ENCODE peak calls at places on chromosomes 3 and 15, in four cellular contexts. Z is WTC11, W is H1, F is K562. B is an unnamed sample.

GRCh38 chr3:150227839-150228238 is 180.3 kb upstream of the TSC22D2 start:
- DNase-seq in Z (peak), F (peak), W (peak), B (peak)

GRCh38 chr15:98163319-98164030 is 203.0 kb downstream of the ARRDC4 start:
- DNase-seq in W (no peak), F (no peak), Z (no peak), B (no peak)

GRCh38 chr3:84959470-84960380 is 936 bp downstream of the CADM2 start:
- DNase-seq in W (peak), Z (peak), F (no peak), B (peak)

GRCh38 chr3:80017369-80017768 is 249.6 kb upstream of the ROBO1 start:
- DNase-seq in F (no peak), Z (no peak), W (no peak), B (no peak)

GRCh38 chr3:101634591-101635196 is 42.2 kb downstream of the ZBTB11 start:
- DNase-seq in W (no peak), F (no peak), Z (no peak), B (no peak)

GRCh38 chr15:90020041-90020735 is 19.1 kb downstream of the ZNF710 start:
- DNase-seq in W (no peak), F (no peak), Z (no peak), B (no peak)

GRCh38 chr15:74133071-74133702 is 2.8 kb downstream of the ISLR2 start:
- DNase-seq in W (peak), F (no peak), Z (peak), B (no peak)

GRCh38 chr15:78261062-78261461 is 3.3 kb upstream of the DNAJA4 start:
- DNase-seq in Z (no peak), F (no peak), W (no peak), B (no peak)

GRCh38 chr15:34837246-34838016 is 42.1 kb upstream of the ACTC1 start:
- DNase-seq in Z (no peak), F (peak), W (no peak), B (no peak)

GRCh38 chr3:135975536-135975935 is 10.0 kb downstream of the PPP2R3A start:
- DNase-seq in Z (no peak), W (no peak), F (no peak), B (no peak)

GRCh38 chr15:96736384-96736783 is 405.9 kb downstream of the NR2F2 start:
- DNase-seq in W (no peak), F (no peak), Z (no peak), B (no peak)

GRCh38 chr3:65291448-65292091 is 603.8 kb upstream of the ADAMTS9 start:
- DNase-seq in W (no peak), Z (no peak), F (no peak), B (no peak)

GRCh38 chr3:9879830-9880549 is at the start of gene CIDEC:
- DNase-seq in Z (no peak), W (no peak), F (peak), B (no peak)

GRCh38 chr15:59437473-59437776 is 561 bp upstream of the FAM81A start:
- DNase-seq in Z (no peak), F (no peak), W (no peak), B (no peak)

GRCh38 chr3:117610156-117610555 is 900.6 kb downstream of the TUSC7 start:
- DNase-seq in Z (no peak), W (no peak), F (no peak), B (no peak)

GRCh38 chr3:144055604-144056003 is 84.0 kb downstream of the DIPK2A start:
- DNase-seq in Z (no peak), F (no peak), W (no peak), B (no peak)

GRCh38 chr3:13041113-13041776 is 32.0 kb downstream of the IQSEC1 start:
- DNase-seq in F (peak), Z (no peak), W (no peak), B (peak)

GRCh38 chr3:107676469-107677309 is 153.9 kb downstream of the BBX start:
- DNase-seq in Z (no peak), F (no peak), W (no peak), B (peak)
- TF ChIP-seq TEAD4 in Z (no peak), F (no peak), W (no peak), B (no peak)

GRCh38 chr15:80234883-80235282 is 17.1 kb downstream of the CTXND1 start:
- DNase-seq in F (peak), W (peak), Z (peak), B (no peak)

GRCh38 chr15:80231371-80231770 is 20.6 kb downstream of the CTXND1 start:
- DNase-seq in Z (no peak), F (no peak), W (no peak), B (no peak)

GRCh38 chr15:80233511-80234080 is 18.4 kb downstream of the CTXND1 start:
- DNase-seq in Z (no peak), F (no peak), W (no peak), B (no peak)

DNA sequence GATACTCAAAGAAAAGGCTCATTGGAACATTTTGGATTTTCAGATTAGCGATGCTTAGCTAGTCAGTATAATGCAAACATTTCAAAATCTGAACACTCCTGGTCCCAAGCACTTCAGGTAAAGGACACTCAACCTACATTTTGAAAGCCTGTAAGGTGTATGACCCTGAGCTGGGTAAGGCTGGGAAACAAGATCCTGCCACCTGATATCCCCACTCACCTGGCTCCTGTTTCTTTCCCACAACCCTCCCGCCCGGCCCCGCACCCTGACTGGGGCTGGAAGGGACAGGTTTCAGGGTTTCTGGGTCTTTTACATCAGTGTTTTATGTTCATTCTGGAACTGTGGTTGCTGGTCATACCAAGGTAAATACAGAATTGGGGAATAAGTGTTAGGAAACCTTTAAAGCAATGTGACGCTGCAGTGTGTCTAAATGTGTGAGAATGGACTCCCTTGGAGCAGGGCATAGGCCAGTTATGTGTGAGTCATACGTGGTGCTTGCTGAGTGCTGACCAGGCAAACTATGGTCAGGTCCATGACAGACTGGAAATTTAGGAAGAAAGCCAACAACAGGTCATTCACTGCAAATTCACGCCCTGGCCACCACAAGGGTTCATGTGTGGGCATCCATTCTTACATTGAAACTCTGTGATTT is 22.9 kb downstream of the CTXND1 start:
- DNase-seq in Z (no peak), W (no peak), F (no peak), B (no peak)
- TF ChIP-seq TEAD4 in Z (no peak), W (no peak), F (no peak), B (no peak)

GRCh38 chr15:100968043-100968966 is 49.1 kb downstream of the LRRK1 start:
- DNase-seq in Z (no peak), W (no peak), F (no peak), B (no peak)

GRCh38 chr15:100972975-100973350 is 53.8 kb downstream of the LRRK1 start:
- DNase-seq in F (no peak), W (no peak), Z (peak), B (no peak)

GRCh38 chr15:100966997-100967396 is 47.8 kb downstream of the LRRK1 start:
- DNase-seq in W (no peak), F (no peak), Z (no peak), B (no peak)
- TF ChIP-seq TEAD4 in W (no peak), F (no peak), Z (no peak), B (no peak)

GRCh38 chr3:50230106-50230832 is 5.7 kb upstream of the GNAI2 start:
- DNase-seq in Z (no peak), W (no peak), F (no peak), B (no peak)

GRCh38 chr3:50227390-50228183 is 8.4 kb upstream of the GNAI2 start:
- DNase-seq in W (peak), Z (peak), F (peak), B (peak)

GRCh38 chr3:50229490-50229889 is 6.5 kb upstream of the GNAI2 start:
- DNase-seq in W (no peak), Z (no peak), F (no peak), B (no peak)

GRCh38 chr3:50224639-50225038 is 11.4 kb upstream of the GNAI2 start:
- DNase-seq in F (no peak), Z (no peak), W (no peak), B (no peak)

GRCh38 chr3:50226888-50227389 is 9.1 kb upstream of the GNAI2 start:
- DNase-seq in W (no peak), Z (peak), F (peak), B (no peak)
- TF ChIP-seq TEAD4 in W (no peak), Z (no peak), F (no peak), B (no peak)

GRCh38 chr3:24225027-24225743 is 269.5 kb downstream of the THRB start:
- DNase-seq in Z (no peak), W (no peak), F (no peak), B (no peak)

GRCh38 chr3:24220859-24221657 is 273.6 kb downstream of the THRB start:
- DNase-seq in Z (no peak), F (no peak), W (no peak), B (no peak)

GRCh38 chr3:24226402-24226801 is 268.2 kb downstream of the THRB start:
- DNase-seq in W (no peak), Z (no peak), F (no peak), B (no peak)

GRCh38 chr3:24227635-24228034 is 267.0 kb downstream of the THRB start:
- DNase-seq in W (no peak), Z (no peak), F (no peak), B (no peak)

GRCh38 chr3:24222165-24222805 is 272.4 kb downstream of the THRB start:
- DNase-seq in F (no peak), Z (no peak), W (no peak), B (no peak)
- TF ChIP-seq TEAD4 in F (no peak), Z (no peak), W (no peak), B (no peak)

B was measured in SK-N-SH.